ENCODE peak calls at places on chromosomes 12 and 14, in eight cellular contexts. V is HepG2; M is PC-9; A is CD8-positive, alpha-beta memory T cell; H is astrocyte of the spinal cord; J is T-helper 2 cell; D is PC-3; T is ureter. Y is an unnamed sample.

GRCh38 chr12:100163416-100164152 is 20.9 kb upstream of the BLTP3B start:
- DNase-seq in V (no peak), M (peak), A (peak), H (peak), J (peak), D (peak), T (peak), Y (peak)

GRCh38 chr12:120252071-120252906 is 13.2 kb downstream of the PXN start:
- DNase-seq in V (no peak), M (no peak), A (peak), H (no peak), J (peak), D (no peak), T (no peak), Y (no peak)

GRCh38 chr12:89525002-89525823 is 617 bp upstream of the GALNT4 start:
- DNase-seq in V (peak), M (no peak), A (peak), H (peak), J (peak), D (peak), T (peak), Y (peak)

GRCh38 chr14:81805785-81806184 is 272.1 kb upstream of the SEL1L start:
- DNase-seq in V (no peak), M (no peak), A (no peak), H (no peak), J (no peak), D (no peak), T (no peak), Y (no peak)

GRCh38 chr12:14611640-14612203 is 44.0 kb upstream of the PLBD1 start:
- DNase-seq in V (no peak), M (no peak), A (no peak), H (no peak), J (no peak), D (no peak), T (no peak), Y (no peak)

GRCh38 chr14:26597136-26598080 is at the start of gene NOVA1:
- DNase-seq in V (no peak), M (no peak), A (no peak), H (peak), J (peak), D (no peak), T (no peak), Y (no peak)

GRCh38 chr14:69880051-69880487 is 853 bp downstream of the SMOC1 start:
- DNase-seq in V (peak), M (no peak), A (no peak), H (no peak), J (no peak), D (no peak), T (no peak), Y (no peak)

GRCh38 chr12:108185002-108185401 is 55.9 kb downstream of the WSCD2 start:
- DNase-seq in V (peak), M (no peak), A (no peak), H (no peak), J (no peak), D (no peak), T (no peak), Y (no peak)

GRCh38 chr14:22549304-22549962 is 39.6 kb downstream of the DAD1 start:
- DNase-seq in V (no peak), M (no peak), A (no peak), H (no peak), J (no peak), D (no peak), T (no peak), Y (no peak)